ENCODE peak calls at places on chromosome 3, in seven cellular contexts. P is kidney, T is lower lobe of right lung, J is lung, S is foreskin fibroblast, X is fibroblast of the aortic adventitia, U is hepatocyte. H is an unnamed sample.

GRCh38 chr3:188083011-188083410 is 70.9 kb upstream of the LPP start:
- DNase-seq in J (no peak), U (no peak), S (no peak), X (no peak), T (no peak), P (no peak), H (no peak)

GRCh38 chr3:88105325-88105724 is 44.4 kb upstream of the C3orf38 start:
- DNase-seq in P (no peak), T (no peak), X (peak; percentile 23), S (no peak), J (no peak), U (no peak), H (peak; percentile 50)

GRCh38 chr3:32569540-32570425 is 875 bp downstream of the DYNC1LI1 start:
- DNase-seq in U (peak; percentile 77), X (peak; percentile 34), J (peak; percentile 65), S (peak; percentile 31), T (peak; percentile 83), P (peak; percentile 87), H (peak; percentile 25)

GRCh38 chr3:17431477-17432045 is 310.9 kb downstream of the TBC1D5 start:
- DNase-seq in J (no peak), S (no peak), X (peak; percentile 63), U (no peak), T (no peak), P (no peak), H (peak; percentile 37)

GRCh38 chr3:58528629-58529028 is 8.4 kb downstream of the ACOX2 start:
- DNase-seq in T (no peak), X (peak; percentile 37), U (peak; percentile 50), J (peak; percentile 61), P (peak; percentile 82), S (peak; percentile 53), H (peak; percentile 79)

GRCh38 chr3:183857863-183858262 is 26.8 kb downstream of the PARL start:
- DNase-seq in U (no peak), S (no peak), T (no peak), X (no peak), P (no peak), J (no peak), H (peak; percentile 4)

GRCh38 chr3:54653456-54654195 is 274.2 kb downstream of the LRTM1 start:
- DNase-seq in P (no peak), S (no peak), T (no peak), U (no peak), J (no peak), X (no peak), H (no peak)

GRCh38 chr3:108301695-108302404 is 5.5 kb downstream of the HHLA2 start:
- DNase-seq in T (no peak), X (peak; percentile 9), U (no peak), S (no peak), J (no peak), P (no peak), H (no peak)

GRCh38 chr3:69290006-69290405 is 95.9 kb downstream of the FRMD4B start:
- DNase-seq in P (no peak), T (no peak), S (no peak), X (no peak), J (peak; percentile 29), U (no peak), H (no peak)

DNA sequence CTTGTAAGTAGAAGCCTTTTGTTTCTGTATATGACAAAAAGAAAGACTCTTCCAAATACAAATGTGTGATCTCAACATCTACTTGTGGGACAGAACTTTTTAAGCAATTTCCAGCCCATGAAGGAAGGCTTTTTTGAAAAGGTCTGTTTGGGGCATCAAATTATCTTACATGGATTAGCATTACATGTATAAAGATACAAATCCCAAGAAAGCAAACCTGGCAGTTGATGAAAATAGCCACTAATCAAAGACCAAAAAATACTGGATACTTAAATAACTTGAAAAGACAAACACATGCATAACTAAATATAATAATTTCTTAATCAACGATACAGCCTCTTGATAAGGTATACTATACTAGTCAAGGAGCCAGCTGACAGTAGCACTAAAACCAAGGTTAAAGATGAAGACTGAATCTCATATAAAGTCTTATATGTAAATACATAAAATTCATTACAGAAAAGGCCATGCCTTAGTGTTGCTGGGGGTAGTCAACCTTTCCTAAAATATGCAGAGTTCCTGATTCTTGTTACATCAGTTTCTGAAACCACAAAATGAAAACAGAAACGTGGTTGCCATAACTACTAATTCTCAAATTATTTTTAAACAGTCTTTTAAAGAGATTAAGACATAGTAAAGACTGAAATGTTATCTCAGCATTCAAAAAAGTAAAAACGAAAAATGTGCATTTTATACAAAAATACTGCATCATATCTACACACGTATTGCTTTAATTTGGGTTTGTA is 2.0 kb downstream of the ANKRD28 start:
- DNase-seq in J (no peak), T (no peak), P (no peak), X (peak; percentile 75), U (no peak), S (no peak), H (peak; percentile 74)
- H3K4me3 ChIP-seq in J (no peak overlapping the region), T (peak overlapping the region; percentile 48), P (no peak overlapping the region), X (peak overlapping the region; percentile 71), U (peak overlapping the region; percentile 19), S (peak overlapping the region; percentile 76), H (peak overlapping the region; percentile 66)

DNA sequence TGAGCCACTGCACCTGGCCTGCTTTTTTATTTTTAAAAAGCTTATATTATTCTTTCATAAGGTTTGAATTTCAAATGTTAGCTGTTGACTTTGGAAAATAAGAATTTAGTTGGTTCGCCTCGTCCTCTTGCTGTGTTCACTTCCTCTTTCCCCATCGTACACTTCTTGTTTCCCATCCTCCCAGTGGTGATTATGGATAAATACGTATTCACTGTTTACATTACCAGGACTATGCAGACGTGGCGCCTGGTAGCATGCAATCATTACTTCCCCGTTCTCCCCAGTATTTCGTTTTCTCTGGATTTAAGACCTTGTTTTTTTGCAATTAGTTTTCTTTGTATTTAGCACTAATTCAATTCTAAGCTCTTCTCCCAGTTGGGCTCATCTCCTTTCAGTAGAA is 70.1 kb downstream of the LMLN start:
- DNase-seq in J (no peak), P (no peak), T (no peak), U (no peak), S (no peak), X (no peak), H (no peak)
- TF ChIP-seq CTCF in J (no peak), P (no peak), T (no peak), U (no peak), S (no peak), X (no peak), H (no peak)

GRCh38 chr3:138124689-138125420 is 7.3 kb downstream of the A4GNT start:
- DNase-seq in S (peak; percentile 24), X (peak; percentile 70), J (no peak), U (no peak), T (peak; percentile 64), P (no peak), H (peak; percentile 54)
- H3K4me3 ChIP-seq in S (no peak overlapping the region), X (no peak overlapping the region), J (no peak overlapping the region), U (no peak overlapping the region), T (peak overlapping the region; percentile 23), P (no peak overlapping the region), H (no peak overlapping the region)

GRCh38 chr3:167749728-167750127 is 14.2 kb downstream of the SERPINI1 start:
- DNase-seq in P (no peak), T (no peak), J (no peak), U (no peak), X (no peak), S (no peak), H (no peak)
- TF ChIP-seq CTCF in P (no peak), T (no peak), J (no peak), U (no peak), X (no peak), S (no peak), H (no peak)

GRCh38 chr3:8651418-8652322 is 7.1 kb upstream of the SSUH2 start:
- DNase-seq in S (no peak), P (no peak), X (no peak), J (no peak), T (no peak), U (peak; percentile 70), H (no peak)
- H3K4me3 ChIP-seq in S (no peak overlapping the region), P (no peak overlapping the region), X (no peak overlapping the region), J (no peak overlapping the region), T (no peak overlapping the region), U (no peak overlapping the region), H (no peak overlapping the region)

DNA sequence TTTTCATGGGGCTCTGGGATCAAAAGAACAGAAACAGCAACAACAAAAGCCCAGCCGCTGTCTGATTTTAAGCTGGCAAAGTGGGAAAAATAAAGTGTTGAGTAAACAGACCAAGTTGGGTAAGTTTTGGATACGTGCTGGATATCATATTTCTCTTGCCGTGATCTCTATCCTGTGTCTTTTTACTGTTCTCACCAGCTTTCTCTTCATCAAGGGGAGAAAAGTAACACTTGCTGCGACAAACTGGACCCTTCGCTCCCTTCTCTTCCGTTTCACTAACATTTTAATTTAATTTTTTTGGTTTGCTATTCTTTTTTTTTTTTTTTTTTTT is 356 bp downstream of the TMEM45A start:
- DNase-seq in X (no peak), P (no peak), T (no peak), S (no peak), J (no peak), U (no peak), H (no peak)
- TF ChIP-seq CTCF in X (no peak), P (no peak), T (no peak), S (no peak), J (no peak), U (no peak), H (no peak)

GRCh38 chr3:129434140-129434539 is 5.6 kb downstream of the MBD4 start:
- DNase-seq in X (no peak), S (no peak), U (no peak), P (no peak), J (no peak), T (no peak), H (no peak)

GRCh38 chr3:129432671-129433070 is 4.2 kb upstream of the EFCAB12 start:
- DNase-seq in U (no peak), S (no peak), P (no peak), X (no peak), J (no peak), T (no peak), H (no peak)

GRCh38 chr3:129432036-129432435 is 3.6 kb upstream of the EFCAB12 start:
- DNase-seq in J (no peak), X (no peak), T (no peak), P (no peak), S (no peak), U (no peak), H (no peak)

GRCh38 chr3:129433565-129433964 is 5.1 kb upstream of the EFCAB12 start:
- DNase-seq in U (no peak), S (no peak), T (no peak), P (no peak), X (no peak), J (no peak), H (no peak)

GRCh38 chr3:129435367-129435766 is 4.4 kb downstream of the MBD4 start:
- DNase-seq in P (no peak), X (no peak), T (no peak), S (no peak), U (no peak), J (no peak), H (no peak)
- H3K4me3 ChIP-seq in P (no peak overlapping the region), X (no peak overlapping the region), T (peak overlapping the region; percentile 12), S (no peak overlapping the region), U (no peak overlapping the region), J (no peak overlapping the region), H (no peak overlapping the region)

H was measured in cardiac fibroblast.